ENCODE peak calls at places on chromosomes 3 and 15, in four cellular contexts. A, V, Z and G are unnamed samples.

GRCh38 chr3:175381685-175382084 is 522.6 kb downstream of the NAALADL2 start:
- DNase-seq in A (no peak), V (no peak), Z (no peak), G (no peak)

GRCh38 chr3:159130108-159130507 is 328.3 kb downstream of the MFSD1 start:
- DNase-seq in A (no peak), V (no peak), Z (peak; percentile 13), G (peak; percentile 56)

GRCh38 chr3:132183811-132184210 is 133.4 kb upstream of the ACP3 start:
- DNase-seq in A (no peak), V (no peak), Z (no peak), G (no peak)

GRCh38 chr3:48930590-48930989 is 11.9 kb downstream of the ARIH2 start:
- DNase-seq in A (no peak), V (no peak), Z (no peak), G (no peak)

GRCh38 chr3:134067311-134068161 is 37.8 kb upstream of the SLCO2A1 start:
- DNase-seq in A (no peak), V (no peak), Z (no peak), G (no peak)

GRCh38 chr3:9951126-9951525 is 1.1 kb downstream of the PRRT3 start:
- DNase-seq in A (no peak), V (peak; percentile 37), Z (no peak), G (no peak)

GRCh38 chr3:141039573-141039972 is 11.6 kb upstream of the SPSB4 start:
- DNase-seq in A (no peak), V (no peak), Z (no peak), G (no peak)

GRCh38 chr3:153373571-153373970 is 211.5 kb downstream of the RAP2B start:
- DNase-seq in A (no peak), V (peak; percentile 8), Z (no peak), G (no peak)

GRCh38 chr3:177777699-177778098 is 580.4 kb upstream of the TBL1XR1 start:
- DNase-seq in A (peak; percentile 54), V (peak; percentile 20), Z (peak; percentile 52), G (peak; percentile 61)

GRCh38 chr3:195475614-195476013 is 32.8 kb upstream of the ACAP2 start:
- DNase-seq in A (no peak), V (no peak), Z (no peak), G (no peak)

GRCh38 chr3:150599611-150600297 is 3.4 kb upstream of the SELENOT start:
- DNase-seq in A (peak; percentile 29), V (no peak), Z (no peak), G (peak; percentile 16)

GRCh38 chr3:46097691-46098241 is 70.5 kb upstream of the XCR1 start:
- DNase-seq in A (no peak), V (no peak), Z (no peak), G (no peak)

GRCh38 chr3:123678108-123678511 is 93.3 kb upstream of the HACD2 start:
- DNase-seq in A (no peak), V (no peak), Z (no peak), G (no peak)

GRCh38 chr15:99053380-99054024 is 45.9 kb upstream of the PGPEP1L start:
- DNase-seq in A (no peak), V (no peak), Z (no peak), G (no peak)

GRCh38 chr3:157134620-157135191 is 25.2 kb downstream of the CCNL1 start:
- DNase-seq in A (no peak), V (no peak), Z (peak; percentile 90), G (no peak)
- TF ChIP-seq CBFB in A (no peak), V (no peak), Z (no peak), G (no peak)

GRCh38 chr3:30492581-30493192 is 113.7 kb upstream of the TGFBR2 start:
- DNase-seq in A (no peak), V (no peak), Z (peak; percentile 100), G (no peak)

GRCh38 chr3:30498587-30498967 is 107.8 kb upstream of the TGFBR2 start:
- DNase-seq in A (no peak), V (no peak), Z (peak; percentile 79), G (no peak)

GRCh38 chr3:30495172-30496124 is 111.0 kb upstream of the TGFBR2 start:
- DNase-seq in A (no peak), V (no peak), Z (no peak), G (no peak)

GRCh38 chr3:30493912-30494311 is 112.5 kb upstream of the TGFBR2 start:
- DNase-seq in A (no peak), V (no peak), Z (no peak), G (no peak)

DNA sequence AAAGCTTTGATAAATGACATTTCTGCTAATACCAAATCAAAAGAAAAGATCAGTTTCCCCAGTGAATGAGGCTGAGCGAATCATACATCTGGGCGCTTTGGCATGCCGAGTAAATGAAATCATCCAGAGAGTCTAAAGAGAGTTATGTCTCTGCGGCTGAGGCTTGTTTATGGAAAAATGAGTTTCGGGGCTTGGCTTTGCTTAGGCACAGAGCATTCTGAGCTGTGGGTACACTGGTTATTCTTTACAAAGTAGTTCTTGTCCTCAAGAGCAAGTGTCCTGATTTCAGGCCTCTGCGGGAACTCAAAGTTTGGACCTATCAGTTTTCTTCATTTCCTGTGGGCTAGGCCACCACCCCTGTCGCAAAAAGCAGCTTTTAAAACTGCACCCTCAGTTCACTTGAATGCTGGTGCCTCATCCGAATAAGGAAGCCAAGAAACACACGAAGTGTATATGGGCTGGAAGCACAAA is 109.9 kb upstream of the TGFBR2 start:
- DNase-seq in A (no peak), V (no peak), Z (no peak), G (no peak)
- TF ChIP-seq CBFB in A (no peak), V (no peak), Z (no peak), G (no peak)

GRCh38 chr3:95758707-95759106 is 1055.7 kb upstream of the EPHA6 start:
- DNase-seq in A (no peak), V (no peak), Z (no peak), G (no peak)

GRCh38 chr3:95759614-95760301 is 1054.6 kb upstream of the EPHA6 start:
- DNase-seq in A (no peak), V (no peak), Z (no peak), G (no peak)
- TF ChIP-seq CBFB in A (no peak), V (no peak), Z (no peak), G (no peak)

DNA sequence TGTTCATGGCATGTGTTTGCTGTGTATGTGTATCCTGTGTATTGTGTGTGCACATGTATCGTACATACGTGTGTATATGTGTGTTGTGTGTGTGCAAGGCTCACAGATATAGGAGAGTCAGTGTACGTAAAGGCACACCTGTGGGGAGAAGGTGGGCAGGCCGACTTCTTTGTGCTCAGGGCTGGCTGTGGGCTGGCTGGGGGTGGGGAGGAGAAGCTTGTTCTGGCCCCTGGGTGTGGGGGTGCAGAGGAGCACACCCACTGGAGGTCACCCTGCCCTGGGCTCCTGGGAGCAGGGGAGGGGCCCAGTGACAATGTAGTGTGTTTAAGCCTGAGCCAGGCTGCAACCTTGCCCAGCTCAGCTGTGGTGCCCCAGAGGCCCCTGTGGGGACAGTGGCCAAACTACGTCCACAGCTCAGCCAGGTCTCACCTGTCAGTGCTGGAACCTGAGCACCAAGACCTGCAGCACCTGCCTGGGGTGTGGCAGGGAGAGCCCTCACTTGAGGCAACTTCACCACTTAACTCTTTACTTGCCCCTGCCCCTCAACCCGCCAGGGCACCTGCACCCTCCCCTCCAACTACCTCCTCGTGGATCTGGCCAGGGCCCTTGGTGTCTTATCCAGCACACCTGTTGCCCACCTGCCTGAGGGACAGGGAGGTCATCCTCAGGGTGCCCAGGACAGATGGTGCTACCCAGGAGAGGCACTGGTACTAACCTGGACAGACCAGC is 2.6 kb upstream of the HHATL start:
- DNase-seq in A (no peak), V (no peak), Z (no peak), G (no peak)
- TF ChIP-seq CBFB in A (no peak), V (no peak), Z (no peak), G (no peak)

GRCh38 chr15:93266291-93266690 is 177.3 kb upstream of the RGMA start:
- DNase-seq in A (no peak), V (no peak), Z (no peak), G (no peak)

GRCh38 chr15:93270937-93271472 is 182.0 kb upstream of the RGMA start:
- DNase-seq in A (no peak), V (no peak), Z (no peak), G (no peak)

GRCh38 chr15:93261845-93262244 is 172.8 kb upstream of the RGMA start:
- DNase-seq in A (no peak), V (no peak), Z (no peak), G (no peak)

GRCh38 chr15:93265046-93265658 is 176.1 kb upstream of the RGMA start:
- DNase-seq in A (no peak), V (no peak), Z (peak; percentile 3), G (no peak)
- TF ChIP-seq CBFB in A (no peak), V (no peak), Z (no peak), G (no peak)

DNA sequence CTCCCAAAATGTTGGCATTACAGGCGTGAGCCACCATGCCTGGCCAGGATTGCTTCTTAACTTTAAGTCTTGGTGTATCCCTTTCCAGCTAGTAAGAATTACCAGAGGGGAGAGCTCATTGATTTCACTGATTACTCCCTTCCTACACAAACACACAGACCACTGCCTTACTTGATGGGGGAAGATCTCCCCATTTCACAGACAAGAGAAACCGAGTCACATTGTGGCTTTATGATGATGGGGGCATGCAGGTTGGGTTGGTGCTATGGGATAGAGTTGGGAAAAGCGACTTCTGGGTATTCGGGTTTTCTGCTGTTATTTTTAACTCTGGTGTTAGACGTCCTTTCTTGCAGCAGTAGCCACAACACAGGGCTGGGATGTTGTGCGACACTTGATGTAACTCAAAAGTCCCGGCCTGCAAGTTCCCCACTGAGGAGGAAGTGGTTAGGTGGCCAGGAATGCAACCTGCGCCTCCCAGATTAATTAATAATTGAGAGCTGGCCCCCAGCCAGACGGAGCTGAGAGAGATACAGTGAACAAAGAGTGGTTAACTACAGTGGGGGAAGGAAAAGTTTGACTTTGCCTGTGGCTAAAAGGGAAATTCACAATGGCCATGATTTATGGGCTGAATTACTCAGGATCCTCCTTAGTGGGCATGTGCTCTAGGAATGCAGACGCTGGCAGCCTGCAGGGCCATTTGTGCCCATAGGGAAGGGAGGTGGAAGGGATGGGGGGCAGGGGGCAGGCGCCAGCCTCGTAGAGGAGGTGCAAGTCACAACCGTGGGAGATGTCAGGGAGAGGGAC is 63.6 kb downstream of the SMAD6 start:
- DNase-seq in A (no peak), V (peak; percentile 69), Z (peak; percentile 93), G (no peak)
- TF ChIP-seq CBFB in A (no peak), V (no peak), Z (peak; percentile 60), G (no peak)

GRCh38 chr3:80788914-80789313 is 972.5 kb downstream of the GBE1 start:
- DNase-seq in A (no peak), V (no peak), Z (no peak), G (no peak)

GRCh38 chr3:80785875-80786274 is 975.6 kb downstream of the GBE1 start:
- DNase-seq in A (no peak), V (no peak), Z (no peak), G (no peak)

GRCh38 chr3:80785475-80785874 is 976.0 kb downstream of the GBE1 start:
- DNase-seq in A (no peak), V (no peak), Z (peak; percentile 6), G (no peak)
- TF ChIP-seq CBFB in A (no peak), V (no peak), Z (no peak), G (no peak)